ENCODE peak calls at places on chromosomes 7 and 10, in four cellular contexts. D is IMR-90, C is K562, N is H1. M is an unnamed sample.

GRCh38 chr10:35781643-35782035 is 139.5 kb upstream of the FZD8 start:
- DNase-seq in D (no peak), C (peak), N (peak), M (no peak)

GRCh38 chr10:86413046-86413728 is 46.6 kb upstream of the GRID1 start:
- DNase-seq in D (peak), C (no peak), N (no peak), M (peak)

GRCh38 chr10:99604862-99605261 is 15.4 kb downstream of the SLC25A28 start:
- DNase-seq in D (no peak), C (no peak), N (no peak), M (no peak)

GRCh38 chr7:351256-351655 is 61.3 kb downstream of the FOXL3 start:
- DNase-seq in D (no peak), C (no peak), N (no peak), M (no peak)

GRCh38 chr10:90642136-90642535 is 215.7 kb downstream of the HTR7 start:
- DNase-seq in D (peak), C (no peak), N (no peak), M (no peak)

GRCh38 chr7:4944939-4945338 is 14.0 kb downstream of the MMD2 start:
- DNase-seq in D (no peak), C (no peak), N (no peak), M (no peak)

GRCh38 chr10:29784175-29784773 is 149.5 kb upstream of the SVIL start:
- DNase-seq in D (peak), C (no peak), N (no peak), M (no peak)

GRCh38 chr7:47576031-47576908 is 5.6 kb downstream of the TNS3 start:
- DNase-seq in D (peak), C (no peak), N (no peak), M (no peak)

GRCh38 chr7:33601081-33601480 is 304.3 kb upstream of the BMPER start:
- DNase-seq in D (no peak), C (no peak), N (no peak), M (no peak)

GRCh38 chr10:71323407-71323806 is 4.3 kb downstream of the SLC29A3 start:
- DNase-seq in D (peak), C (peak), N (no peak), M (no peak)

GRCh38 chr7:51229106-51229537 is 87.5 kb downstream of the COBL start:
- DNase-seq in D (no peak), C (no peak), N (no peak), M (no peak)

GRCh38 chr10:133318494-133319127 is 9.9 kb downstream of the ZNF511 start:
- DNase-seq in D (peak), C (peak), N (peak), M (no peak)

GRCh38 chr10:70430489-70431445 is 10.7 kb downstream of the NODAL start:
- DNase-seq in D (peak), C (no peak), N (no peak), M (no peak)

GRCh38 chr10:6579193-6579903 is 728 bp downstream of the PRKCQ start:
- DNase-seq in D (no peak), C (peak), N (no peak), M (no peak)

GRCh38 chr7:15507235-15507634 is 54.6 kb downstream of the AGMO start:
- DNase-seq in D (no peak), C (no peak), N (no peak), M (no peak)

GRCh38 chr7:139944248-139944647 is 115.2 kb downstream of the TBXAS1 start:
- DNase-seq in D (no peak), C (no peak), N (no peak), M (no peak)

GRCh38 chr7:94507962-94508361 is 1.6 kb upstream of the CASD1 start:
- DNase-seq in D (no peak), C (no peak), N (no peak), M (no peak)

GRCh38 chr7:116242177-116242576 is 31.8 kb downstream of the TES start:
- DNase-seq in D (peak), C (no peak), N (no peak), M (no peak)

GRCh38 chr7:24884401-24884800 is 95.6 kb downstream of the OSBPL3 start:
- DNase-seq in D (no peak), C (no peak), N (no peak), M (no peak)

GRCh38 chr7:351681-352480 is 61.9 kb downstream of the FOXL3 start:
- DNase-seq in D (no peak), C (no peak), N (no peak), M (no peak)

GRCh38 chr7:46285856-46286255 is 364.8 kb upstream of the IGFBP3 start:
- DNase-seq in D (peak), C (no peak), N (no peak), M (no peak)

GRCh38 chr7:113199841-113200240 is 81.5 kb upstream of the SMIM30 start:
- DNase-seq in D (peak), C (no peak), N (no peak), M (no peak)

GRCh38 chr10:85919358-85920022 is 447.1 kb downstream of the GRID1 start:
- DNase-seq in D (no peak), C (no peak), N (no peak), M (no peak)

GRCh38 chr10:50999163-50999562 is 75.1 kb upstream of the PRKG1 start:
- DNase-seq in D (peak), C (no peak), N (no peak), M (no peak)

GRCh38 chr7:69433086-69433485 is 165.2 kb upstream of the AUTS2 start:
- DNase-seq in D (no peak), C (no peak), N (no peak), M (no peak)

GRCh38 chr7:69871213-69871885 is 273.1 kb downstream of the AUTS2 start:
- DNase-seq in D (peak), C (no peak), N (no peak), M (no peak)

GRCh38 chr7:41003031-41003925 is 699.6 kb downstream of the INHBA start:
- DNase-seq in D (peak), C (peak), N (peak), M (peak)

GRCh38 chr7:155547161-155547791 is 917 bp upstream of the CNPY1 start:
- DNase-seq in D (no peak), C (no peak), N (no peak), M (no peak)

GRCh38 chr7:104410742-104411141 is 82.3 kb downstream of the LHFPL3 start:
- DNase-seq in D (no peak), C (no peak), N (no peak), M (no peak)

GRCh38 chr7:103348452-103348851 is 1.0 kb downstream of the PSMC2 start:
- DNase-seq in D (no peak), C (no peak), N (no peak), M (no peak)

GRCh38 chr7:1085266-1085665 is 2.6 kb upstream of the GPER1 start:
- DNase-seq in D (no peak), C (no peak), N (no peak), M (no peak)

GRCh38 chr10:103193820-103194529 is 903 bp upstream of the NT5C2 start:
- DNase-seq in D (peak), C (no peak), N (no peak), M (peak)
- TF ChIP-seq CHD1 in D (no peak), C (no peak), N (no peak), M (no peak)

GRCh38 chr7:110759069-110759468 is 331.9 kb upstream of the LRRN3 start:
- DNase-seq in D (no peak), C (no peak), N (no peak), M (no peak)

GRCh38 chr7:110760341-110760740 is 330.6 kb upstream of the LRRN3 start:
- DNase-seq in D (no peak), C (no peak), N (no peak), M (no peak)

GRCh38 chr7:110754649-110755048 is 336.3 kb upstream of the LRRN3 start:
- DNase-seq in D (no peak), C (no peak), N (no peak), M (no peak)
- TF ChIP-seq CHD1 in D (no peak), C (no peak), N (no peak), M (no peak)

DNA sequence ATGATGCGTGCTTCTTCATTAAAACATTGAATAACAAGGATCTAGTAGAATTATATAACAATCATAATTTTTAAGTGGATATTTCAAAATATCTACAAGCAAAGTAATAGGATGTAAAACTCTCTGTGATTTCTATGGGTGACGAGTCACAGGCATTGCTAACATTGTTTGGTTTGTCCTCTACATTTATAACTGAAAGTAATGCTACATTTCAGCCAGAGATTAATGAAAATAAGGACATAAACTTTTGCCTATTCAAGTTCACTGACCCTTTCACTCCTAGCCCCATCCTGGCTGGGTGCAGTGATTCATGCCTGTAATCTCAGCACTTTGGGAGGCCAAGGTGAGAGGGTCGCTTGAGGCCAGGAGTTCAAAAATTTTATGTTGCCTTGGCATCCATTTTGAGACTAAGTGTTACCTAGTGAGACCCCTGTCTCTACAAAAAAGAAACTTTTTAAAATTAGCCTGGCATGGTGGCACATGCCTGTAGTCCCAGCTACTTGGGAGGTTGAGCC is 38.4 kb upstream of the HSPA12A start:
- DNase-seq in D (peak), C (no peak), N (no peak), M (no peak)
- TF ChIP-seq CHD1 in D (no peak), C (no peak), N (no peak), M (no peak)

DNA sequence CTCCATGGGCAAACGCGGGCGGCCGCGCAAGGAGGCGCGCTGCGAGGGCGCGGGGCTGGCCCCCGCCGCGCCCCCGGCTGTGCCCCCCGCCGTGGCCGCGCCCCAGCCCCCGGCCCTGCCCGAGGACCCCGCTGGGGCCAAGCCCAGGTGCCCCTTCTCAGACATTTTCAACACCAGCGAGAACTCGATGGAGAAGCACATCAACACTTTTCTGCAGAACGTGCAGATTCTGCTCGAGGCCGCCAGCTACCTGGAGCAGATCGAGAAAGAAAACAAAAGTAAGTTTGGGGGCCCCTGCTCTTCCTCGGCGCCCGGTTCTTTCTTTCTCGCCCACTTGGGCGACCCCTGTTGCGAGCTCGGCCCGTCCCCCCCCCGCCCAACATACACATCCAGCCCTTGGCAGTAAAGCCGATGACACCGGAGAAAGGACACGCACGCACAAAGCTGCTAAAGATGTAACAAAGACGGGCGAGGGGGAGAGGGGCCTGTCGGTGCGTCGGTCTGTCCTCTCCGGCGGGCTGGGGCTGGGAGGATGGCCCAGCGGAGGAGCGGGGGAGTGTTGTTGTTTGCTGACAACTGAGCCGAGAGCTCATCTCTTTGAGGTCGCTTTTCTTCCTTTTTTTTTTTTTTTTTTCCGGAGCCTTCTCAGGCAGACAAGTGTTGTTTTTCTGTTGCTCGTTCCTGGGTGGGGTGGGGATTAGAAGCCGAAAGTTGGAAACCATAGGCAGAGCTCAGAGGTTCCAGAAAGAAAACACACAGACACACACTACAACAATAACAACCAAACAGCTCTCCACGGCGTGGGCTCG is 604 bp downstream of the MXI1 start:
- DNase-seq in D (peak), C (peak), N (peak), M (no peak)
- TF ChIP-seq CHD1 in D (no peak), C (no peak), N (no peak), M (no peak)

DNA sequence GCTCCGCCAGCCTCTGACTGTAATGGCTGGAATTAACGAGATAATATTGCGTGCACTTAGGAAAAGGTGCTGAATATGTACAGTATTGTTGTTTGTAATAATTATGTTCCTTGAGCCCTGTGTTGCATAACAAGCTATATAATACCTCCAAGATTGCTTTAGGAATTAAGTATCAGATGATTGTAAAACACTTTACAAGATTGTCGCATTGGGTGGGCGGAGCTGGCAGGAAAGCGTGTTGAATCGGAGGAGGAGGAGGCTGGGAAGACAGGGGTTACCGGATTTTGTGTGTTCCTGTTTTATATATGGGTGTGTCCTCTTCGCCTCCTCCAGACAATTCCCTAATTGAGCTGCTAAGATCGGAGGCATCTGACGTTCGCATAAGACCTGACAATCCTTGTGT is 193.1 kb upstream of the SH2B2 start:
- DNase-seq in D (no peak), C (no peak), N (peak), M (no peak)
- TF ChIP-seq CHD1 in D (no peak), C (no peak), N (no peak), M (no peak)

GRCh38 chr10:9922123-9922685 is 1095.5 kb upstream of the CELF2 start:
- DNase-seq in D (no peak), C (no peak), N (no peak), M (no peak)
- TF ChIP-seq CHD1 in D (no peak), C (no peak), N (no peak), M (no peak)

DNA sequence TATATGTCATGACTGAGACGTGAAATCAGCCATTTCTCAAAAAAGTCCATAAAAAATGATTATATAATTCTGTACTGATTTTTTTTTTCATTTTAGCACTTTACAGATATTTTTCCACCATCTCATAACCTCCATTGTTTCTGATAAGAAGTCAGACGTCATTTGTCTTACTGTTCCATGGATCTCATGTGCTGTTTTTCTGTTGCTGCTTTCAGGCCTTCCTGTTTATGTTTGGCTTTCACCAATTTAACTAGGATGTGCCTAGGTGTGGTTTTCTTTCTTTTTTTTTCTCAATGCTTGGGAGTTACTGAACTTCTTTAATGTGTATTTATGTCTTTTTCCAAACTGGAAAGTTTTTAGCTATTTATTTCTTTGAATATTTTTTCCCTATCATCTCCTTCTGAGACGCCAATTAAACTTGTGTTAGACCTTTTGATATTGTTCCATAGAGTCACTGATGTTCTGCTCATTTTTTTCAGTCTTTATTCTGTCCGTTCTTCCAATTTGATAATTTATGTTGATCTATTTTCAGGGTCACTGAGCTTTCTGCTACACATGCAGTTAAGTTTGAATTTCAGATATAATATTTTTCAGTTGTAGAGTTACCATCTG is 43.3 kb downstream of the TAF3 start:
- DNase-seq in D (no peak), C (no peak), N (no peak), M (no peak)
- TF ChIP-seq CHD1 in D (no peak), C (no peak), N (no peak), M (no peak)

DNA sequence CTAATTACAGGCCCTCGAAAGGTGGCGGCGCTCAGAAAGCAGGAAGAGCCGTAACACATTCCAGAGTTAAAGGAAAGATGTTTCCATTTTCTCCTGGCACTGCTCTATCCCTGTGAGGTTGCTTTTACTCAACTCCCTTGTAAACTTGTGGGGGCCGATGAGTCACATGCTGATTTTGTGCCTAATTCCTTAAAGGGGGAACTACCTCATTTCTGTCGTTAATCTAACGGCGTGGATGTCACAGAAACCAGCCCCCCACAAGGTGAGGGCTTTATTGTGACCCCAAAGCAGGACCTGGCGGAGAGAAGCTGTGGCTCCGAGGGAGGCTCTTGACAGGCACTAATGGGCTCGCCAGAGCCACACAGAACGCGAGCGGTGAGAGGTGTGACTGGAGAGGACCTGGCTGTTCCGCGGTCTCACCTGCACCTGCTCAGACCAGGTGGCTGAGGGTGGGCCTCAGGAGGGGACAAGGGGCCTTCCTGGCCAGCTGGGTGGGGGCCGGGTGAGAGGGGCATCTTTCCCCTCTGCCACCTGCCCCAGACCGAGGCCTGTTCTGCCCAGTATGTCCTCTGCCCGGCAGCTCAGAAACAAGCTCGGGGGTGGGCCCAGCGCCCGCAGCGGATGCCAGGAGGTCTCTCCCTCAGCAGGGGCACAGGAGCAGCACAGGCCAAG is 50.9 kb downstream of the CALML3 start:
- DNase-seq in D (peak), C (no peak), N (no peak), M (no peak)
- TF ChIP-seq CHD1 in D (no peak), C (no peak), N (no peak), M (no peak)

GRCh38 chr7:100640438-100641410 is 628 bp downstream of the TFR2 start:
- DNase-seq in D (no peak), C (peak), N (no peak), M (no peak)

GRCh38 chr7:100641860-100642533 is 645 bp upstream of the TFR2 start:
- DNase-seq in D (no peak), C (peak), N (no peak), M (no peak)

GRCh38 chr7:100639995-100640394 is 1.4 kb downstream of the TFR2 start:
- DNase-seq in D (no peak), C (no peak), N (no peak), M (no peak)

GRCh38 chr7:100642534-100642907 is 1.2 kb upstream of the TFR2 start:
- DNase-seq in D (no peak), C (peak), N (peak), M (no peak)

DNA sequence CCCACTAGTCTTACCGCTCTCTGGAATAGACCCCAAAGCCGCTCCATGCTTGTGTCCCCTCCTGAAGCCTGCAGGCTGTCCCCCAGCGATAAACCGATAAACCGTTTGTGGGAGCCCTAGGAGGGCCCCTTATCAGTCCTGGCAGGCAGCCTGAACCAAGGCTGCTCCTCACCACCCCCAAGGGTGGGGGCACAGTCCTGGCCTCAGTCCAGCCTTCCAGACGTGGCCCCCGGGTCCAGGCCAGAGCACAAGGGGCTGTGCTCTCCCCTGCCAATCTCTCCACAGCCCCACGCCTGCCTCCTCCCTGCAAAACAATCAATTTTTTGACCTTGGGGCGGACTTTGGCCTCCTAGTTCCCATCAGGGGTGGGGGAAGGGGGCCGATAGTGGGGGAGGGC is at the start of gene TFR2:
- DNase-seq in D (no peak), C (peak), N (no peak), M (no peak)
- TF ChIP-seq CHD1 in D (no peak), C (no peak), N (no peak), M (no peak)

M was measured in GM12878.